ENCODE peak calls at places on chromosomes 13 and 19, in five cellular contexts. P is lower lobe of right lung, L is foreskin keratinocyte, D is nephron progenitor cell, F is RWPE1. T is an unnamed sample.

GRCh38 chr19:42313840-42314755 is 989 bp downstream of the TMEM145 start:
- DNase-seq in P (no peak), L (no peak), D (no peak), F (no peak), T (no peak)

GRCh38 chr13:52356327-52356726 is 49.6 kb downstream of the THSD1 start:
- DNase-seq in D (no peak), L (peak; percentile 75), P (no peak), F (peak; percentile 90), T (no peak)

GRCh38 chr13:75372517-75372916 is 109.5 kb downstream of the TBC1D4 start:
- DNase-seq in D (no peak), L (no peak), F (peak; percentile 50), P (no peak), T (peak; percentile 25)

GRCh38 chr19:35720163-35720524 is 2.3 kb downstream of the KMT2B start:
- DNase-seq in L (no peak), P (no peak), D (no peak), F (no peak), T (no peak)

GRCh38 chr19:641702-642101 is 2.0 kb downstream of the FGF22 start:
- DNase-seq in D (no peak), L (no peak), P (no peak), F (no peak), T (no peak)

GRCh38 chr13:102847272-102848234 is 1.7 kb downstream of the ERCC5 start:
- DNase-seq in D (no peak), F (no peak), L (no peak), P (no peak), T (no peak)

GRCh38 chr19:56765107-56765506 is 75.4 kb downstream of the PEG3 start:
- DNase-seq in F (no peak), L (no peak), D (no peak), P (peak; percentile 50), T (no peak)

GRCh38 chr19:17104679-17105078 is 29.1 kb downstream of the MYO9B start:
- DNase-seq in P (no peak), D (no peak), L (no peak), F (no peak), T (no peak)

GRCh38 chr19:6694147-6694815 is 24.3 kb upstream of the TNFSF14 start:
- DNase-seq in F (no peak), P (no peak), L (no peak), D (no peak), T (no peak)

GRCh38 chr13:30792257-30793000 is 57.1 kb downstream of the ALOX5AP start:
- DNase-seq in D (peak; percentile 69), L (peak; percentile 61), F (peak; percentile 91), P (peak; percentile 68), T (no peak)

GRCh38 chr19:38949580-38950367 is 19.0 kb downstream of the MRPS12 start:
- DNase-seq in L (peak; percentile 16), F (no peak), D (peak; percentile 98), P (peak; percentile 94), T (peak; percentile 90)

GRCh38 chr19:49635530-49636229 is 4.3 kb downstream of the RRAS start:
- DNase-seq in D (no peak), F (no peak), P (no peak), L (no peak), T (no peak)

GRCh38 chr13:46127336-46128023 is 22.6 kb upstream of the CPB2 start:
- DNase-seq in F (no peak), L (no peak), D (no peak), P (no peak), T (no peak)

GRCh38 chr19:49718511-49718910 is 27.6 kb downstream of the CPT1C start:
- DNase-seq in P (no peak), L (no peak), F (no peak), D (no peak), T (no peak)

GRCh38 chr19:7303470-7303869 is 9.3 kb upstream of the INSR start:
- DNase-seq in L (no peak), D (no peak), F (no peak), P (no peak), T (no peak)

GRCh38 chr19:35135389-35135909 is 590 bp upstream of the LGI4 start:
- DNase-seq in L (no peak), P (peak; percentile 83), F (peak; percentile 77), D (peak; percentile 93), T (peak; percentile 85)

GRCh38 chr19:40719414-40719894 is 2.5 kb downstream of the ITPKC start:
- DNase-seq in F (no peak), P (peak; percentile 61), L (no peak), D (no peak), T (no peak)

DNA sequence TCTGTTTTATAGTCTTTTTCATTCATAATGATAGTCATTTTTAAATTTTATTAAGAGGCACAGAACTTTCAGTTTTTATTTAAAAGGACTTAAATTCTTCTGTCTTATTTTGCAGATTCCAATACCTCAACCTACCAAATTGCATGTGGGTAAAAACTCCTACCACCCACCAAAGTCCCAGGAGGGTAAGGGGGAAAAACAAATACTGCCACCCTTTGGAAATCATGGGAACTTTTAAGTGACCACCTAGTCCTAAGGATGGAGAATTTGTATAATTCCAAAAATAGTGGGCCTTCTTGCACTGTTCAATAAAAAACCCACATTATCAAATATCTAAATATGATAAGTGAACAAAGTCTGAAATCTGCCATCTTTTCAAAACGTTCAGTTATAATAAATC is 9.7 kb downstream of the SUPT20H start:
- DNase-seq in F (no peak), D (no peak), L (no peak), P (no peak), T (no peak)
- TF ChIP-seq CTCF in F (no peak), D (no peak), L (peak; percentile 25), P (no peak), T (peak; percentile 34)

DNA sequence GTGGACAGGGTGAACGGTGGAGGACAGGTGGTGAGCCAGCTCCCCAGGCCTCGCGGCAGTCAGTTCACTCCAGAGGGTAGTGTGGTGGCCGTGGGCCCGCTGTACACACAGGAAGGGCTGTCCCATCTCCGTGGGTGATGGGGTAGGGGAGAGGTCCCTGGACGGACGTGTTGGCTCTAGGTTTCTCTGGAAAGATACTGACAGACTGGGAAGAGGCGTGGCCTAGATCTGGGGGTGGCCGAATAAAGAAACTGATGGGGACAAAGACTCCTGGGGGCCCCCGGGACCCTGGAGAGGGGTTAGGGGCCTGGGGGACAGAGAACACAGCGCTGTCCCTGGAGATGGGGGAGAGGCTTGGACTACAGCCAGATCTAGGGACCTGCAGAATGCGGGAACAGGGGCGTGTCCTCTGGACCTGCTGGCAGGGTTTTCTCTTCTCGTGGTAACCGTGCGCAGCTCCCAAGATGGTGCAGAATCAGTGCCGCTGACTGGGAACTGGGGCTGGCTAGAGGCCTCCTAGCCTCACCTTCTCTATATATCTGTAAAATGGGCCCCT is 4.0 kb upstream of the PRAM1 start:
- DNase-seq in L (no peak), F (no peak), D (no peak), P (no peak), T (no peak)
- TF ChIP-seq CTCF in L (no peak), F (peak; percentile 53), D (peak; percentile 32), P (peak; percentile 5), T (no peak)

GRCh38 chr19:37942516-37942902 is 35.5 kb downstream of the SIPA1L3 start:
- DNase-seq in P (no peak), D (no peak), L (no peak), F (no peak), T (no peak)

GRCh38 chr19:37943480-37943879 is 36.5 kb downstream of the SIPA1L3 start:
- DNase-seq in F (no peak), L (no peak), D (no peak), P (no peak), T (no peak)

GRCh38 chr19:37947778-37948177 is 40.8 kb downstream of the SIPA1L3 start:
- DNase-seq in L (no peak), D (no peak), F (no peak), P (no peak), T (no peak)

GRCh38 chr19:37948362-37948761 is 41.4 kb downstream of the SIPA1L3 start:
- DNase-seq in P (no peak), L (no peak), D (no peak), F (no peak), T (no peak)

DNA sequence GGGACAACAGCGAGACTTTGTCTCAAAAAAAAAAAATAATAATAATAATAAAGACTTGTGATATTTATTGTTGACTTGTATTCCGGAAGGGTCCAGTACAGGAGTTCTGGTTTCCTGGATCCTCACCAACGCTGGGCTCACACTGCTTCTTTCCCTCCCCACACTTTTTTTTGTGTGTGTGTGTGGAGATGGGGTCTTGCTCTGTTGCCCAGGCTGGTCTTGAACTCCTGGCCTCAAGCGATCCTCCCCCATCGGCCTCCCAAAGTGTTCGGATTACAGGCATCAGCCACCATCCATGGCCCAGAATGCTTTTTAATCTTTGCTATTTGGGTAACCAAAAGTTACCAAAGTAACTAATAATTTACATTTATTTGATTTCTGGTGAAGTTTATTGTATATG is 39.1 kb downstream of the SIPA1L3 start:
- DNase-seq in P (no peak), L (no peak), D (no peak), F (no peak), T (no peak)
- TF ChIP-seq CTCF in P (no peak), L (no peak), D (no peak), F (no peak), T (no peak)

GRCh38 chr13:113086031-113086750 is 19.4 kb upstream of the F7 start:
- DNase-seq in F (no peak), L (no peak), P (peak; percentile 39), D (no peak), T (no peak)
- TF ChIP-seq CTCF in F (no peak), L (no peak), P (no peak), D (no peak), T (no peak)

DNA sequence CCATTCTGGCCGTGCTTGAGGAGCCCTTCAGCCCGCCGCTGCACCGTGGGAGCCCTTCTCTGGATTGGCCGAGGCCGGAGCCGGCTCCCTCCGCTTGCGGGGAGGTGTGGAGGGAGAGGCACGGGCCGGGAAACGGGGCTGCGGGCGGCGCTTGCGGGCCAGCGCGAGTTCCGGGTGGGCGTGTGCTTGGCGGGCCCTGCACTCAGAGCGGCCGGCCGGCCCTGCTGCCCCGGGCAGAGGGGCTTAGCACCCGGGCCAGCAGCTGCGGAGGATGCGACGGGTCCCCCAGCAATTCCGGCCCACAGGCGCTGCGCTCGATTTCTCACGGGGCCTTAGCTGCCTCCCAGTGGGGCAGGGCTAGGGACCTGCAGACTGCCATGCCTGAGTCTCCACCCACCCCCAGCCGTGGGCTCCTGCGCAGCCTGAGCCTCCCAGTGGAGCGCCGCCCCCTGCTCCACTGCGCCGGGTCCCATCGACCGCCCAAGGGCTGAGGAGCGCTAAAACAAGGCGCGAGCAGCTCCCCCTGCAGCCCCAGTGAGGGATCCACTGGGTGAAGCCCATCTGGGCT is 76.5 kb downstream of the PCDH20 start:
- DNase-seq in P (no peak), D (no peak), F (no peak), L (no peak), T (no peak)
- TF ChIP-seq CTCF in P (no peak), D (no peak), F (no peak), L (no peak), T (no peak)

GRCh38 chr13:84130739-84131138 is 248.5 kb upstream of the SLITRK1 start:
- DNase-seq in P (no peak), D (no peak), F (no peak), L (no peak), T (no peak)
- TF ChIP-seq CTCF in P (no peak), D (no peak), F (no peak), L (no peak), T (no peak)

DNA sequence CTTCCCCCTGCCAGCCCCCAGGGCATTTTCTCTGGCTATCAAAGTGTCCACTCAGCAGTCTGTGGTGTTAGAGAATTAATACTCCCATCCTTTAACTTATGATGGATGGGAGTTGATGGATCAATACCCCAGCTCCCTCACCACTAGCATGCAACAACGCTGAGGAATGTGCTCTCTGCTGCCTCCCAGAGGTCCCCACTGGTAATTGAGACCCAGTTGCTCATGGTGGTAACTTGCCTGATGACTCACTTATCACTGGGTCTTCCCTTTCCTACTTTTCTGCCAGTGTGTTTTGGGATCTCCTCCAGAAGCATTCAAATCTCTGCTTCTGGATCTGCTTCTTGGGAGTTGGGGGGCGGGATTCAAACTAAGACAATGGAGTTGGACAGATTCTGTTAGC is 20.3 kb upstream of the CACNA1A start:
- DNase-seq in F (no peak), P (no peak), L (peak; percentile 10), D (peak; percentile 40), T (no peak)
- TF ChIP-seq CTCF in F (peak; percentile 11), P (no peak), L (peak; percentile 48), D (peak; percentile 24), T (peak; percentile 50)